ENCODE peak calls at places on chromosome 21, in five cellular contexts. One of them, this sample, is unnamed.
A peak's percentile ranks its signal among the peaks of the same experiment; 100 is the strongest.

GRCh38 chr21:45353200-45353599 is 51.8 kb upstream of the COL18A1 start:
- DNase-seq in body of pancreas: no peak
- DNase-seq in testis: no peak
- DNase-seq in adrenal gland: no peak
- DNase-seq in IMR-90: no peak
- DNase-seq in this sample: no peak

GRCh38 chr21:45364464-45365185 is 40.3 kb upstream of the COL18A1 start:
- DNase-seq in body of pancreas: peak; percentile 52
- DNase-seq in testis: peak; percentile 50
- DNase-seq in adrenal gland: no peak
- DNase-seq in IMR-90: peak; percentile 89
- DNase-seq in this sample: no peak

GRCh38 chr21:26165331-26165730 is 5.2 kb downstream of the APP start:
- DNase-seq in body of pancreas: no peak
- DNase-seq in testis: no peak
- DNase-seq in adrenal gland: no peak
- DNase-seq in IMR-90: no peak
- DNase-seq in this sample: no peak

GRCh38 chr21:15219866-15220265 is 155.1 kb upstream of the NRIP1 start:
- DNase-seq in body of pancreas: no peak
- DNase-seq in testis: no peak
- DNase-seq in adrenal gland: no peak
- DNase-seq in IMR-90: no peak
- DNase-seq in this sample: no peak

GRCh38 chr21:32520885-32521735 is 64.2 kb downstream of the TCP10L start:
- DNase-seq in body of pancreas: peak; percentile 81
- DNase-seq in testis: peak; percentile 85
- DNase-seq in adrenal gland: peak; percentile 73
- DNase-seq in IMR-90: peak; percentile 97
- DNase-seq in this sample: peak; percentile 57

GRCh38 chr21:15874610-15875009 is 144.8 kb downstream of the USP25 start:
- DNase-seq in body of pancreas: no peak
- DNase-seq in testis: no peak
- DNase-seq in adrenal gland: no peak
- DNase-seq in IMR-90: peak; percentile 55
- DNase-seq in this sample: no peak

GRCh38 chr21:45537746-45538291 is 4.4 kb downstream of the SLC19A1 start:
- DNase-seq in body of pancreas: peak; percentile 8
- DNase-seq in testis: no peak
- DNase-seq in adrenal gland: no peak
- DNase-seq in IMR-90: no peak
- DNase-seq in this sample: no peak

GRCh38 chr21:29975776-29976175 is 36.0 kb upstream of the GRIK1 start:
- DNase-seq in body of pancreas: no peak
- DNase-seq in testis: no peak
- DNase-seq in adrenal gland: no peak
- DNase-seq in IMR-90: no peak
- DNase-seq in this sample: no peak

GRCh38 chr21:26138615-26139257 is 31.8 kb downstream of the APP start:
- DNase-seq in body of pancreas: no peak
- DNase-seq in testis: no peak
- DNase-seq in adrenal gland: no peak
- DNase-seq in IMR-90: no peak
- DNase-seq in this sample: no peak

GRCh38 chr21:18493420-18493819 is 89.8 kb upstream of the TMPRSS15 start:
- DNase-seq in body of pancreas: no peak
- DNase-seq in testis: no peak
- DNase-seq in adrenal gland: peak; percentile 1
- DNase-seq in IMR-90: no peak
- DNase-seq in this sample: no peak

GRCh38 chr21:38811257-38811656 is 5.5 kb downstream of the ETS2 start:
- DNase-seq in body of pancreas: no peak
- DNase-seq in testis: no peak
- DNase-seq in adrenal gland: no peak
- DNase-seq in IMR-90: peak; percentile 95
- DNase-seq in this sample: no peak

GRCh38 chr21:44800971-44801467 is 601 bp downstream of the UBE2G2 start:
- DNase-seq in body of pancreas: no peak
- DNase-seq in testis: no peak
- DNase-seq in adrenal gland: peak; percentile 18
- DNase-seq in IMR-90: peak; percentile 26
- DNase-seq in this sample: no peak

GRCh38 chr21:45109831-45110492 is 35.6 kb downstream of the ADARB1 start:
- DNase-seq in body of pancreas: no peak
- DNase-seq in testis: no peak
- DNase-seq in adrenal gland: no peak
- DNase-seq in IMR-90: no peak
- DNase-seq in this sample: peak; percentile 85

GRCh38 chr21:46397211-46397905 is 61.3 kb upstream of the DIP2A start:
- DNase-seq in body of pancreas: no peak
- DNase-seq in testis: no peak
- DNase-seq in adrenal gland: no peak
- DNase-seq in IMR-90: no peak
- DNase-seq in this sample: no peak

GRCh38 chr21:45887788-45888187 is 93.8 kb upstream of the COL6A1 start:
- DNase-seq in body of pancreas: no peak
- DNase-seq in testis: no peak
- DNase-seq in adrenal gland: no peak
- DNase-seq in IMR-90: no peak
- DNase-seq in this sample: no peak

GRCh38 chr21:28832013-28832714 is 160.5 kb downstream of the LTN1 start:
- DNase-seq in body of pancreas: no peak
- DNase-seq in testis: no peak
- DNase-seq in adrenal gland: no peak
- DNase-seq in IMR-90: peak; percentile 41
- DNase-seq in this sample: no peak

GRCh38 chr21:43355925-43356289 is 71.0 kb downstream of the SIK1 start:
- DNase-seq in body of pancreas: no peak
- DNase-seq in testis: no peak
- DNase-seq in adrenal gland: no peak
- DNase-seq in IMR-90: no peak
- DNase-seq in this sample: peak; percentile 67

GRCh38 chr21:32826317-32827167 is 55.0 kb upstream of the PAXBP1 start:
- DNase-seq in body of pancreas: peak; percentile 33
- DNase-seq in testis: peak; percentile 71
- DNase-seq in adrenal gland: peak; percentile 65
- DNase-seq in IMR-90: peak; percentile 63
- DNase-seq in this sample: peak; percentile 62

GRCh38 chr21:45306453-45306831 is 18.7 kb upstream of the POFUT2 start:
- DNase-seq in body of pancreas: peak; percentile 49
- DNase-seq in testis: no peak
- DNase-seq in adrenal gland: no peak
- DNase-seq in IMR-90: no peak
- DNase-seq in this sample: no peak

DNA sequence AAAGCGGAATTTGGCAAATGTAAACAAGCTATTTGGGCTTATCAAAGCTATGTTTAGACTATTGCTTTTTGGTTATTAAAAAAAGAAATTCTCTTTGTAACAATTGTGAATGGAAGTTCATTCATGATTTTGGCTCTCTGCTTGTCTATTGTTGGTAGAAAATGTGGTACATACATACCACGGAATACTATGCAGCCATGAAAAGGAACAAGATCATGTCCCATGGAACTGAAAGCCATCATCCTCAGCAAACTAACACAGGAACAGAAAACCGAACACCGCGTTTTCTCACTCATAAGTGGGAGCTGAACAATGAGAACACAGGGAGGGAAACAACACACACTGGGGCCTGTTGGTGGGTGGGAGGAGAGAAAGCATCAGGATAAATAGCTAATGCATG is 465.4 kb downstream of the SETD4 start:
- DNase-seq in body of pancreas: no peak
- DNase-seq in testis: no peak
- DNase-seq in adrenal gland: no peak
- DNase-seq in IMR-90: no peak
- DNase-seq in this sample: no peak
- TF ChIP-seq CTCF in body of pancreas: no peak
- TF ChIP-seq CTCF in testis: no peak
- TF ChIP-seq CTCF in adrenal gland: no peak
- TF ChIP-seq CTCF in IMR-90: no peak
- TF ChIP-seq CTCF in this sample: no peak

GRCh38 chr21:34889537-34890257 is 159.4 kb downstream of the RUNX1 start:
- DNase-seq in body of pancreas: peak; percentile 74
- DNase-seq in testis: peak; percentile 73
- DNase-seq in adrenal gland: peak; percentile 81
- DNase-seq in IMR-90: peak; percentile 77
- DNase-seq in this sample: peak; percentile 87
- TF ChIP-seq POLR2A in body of pancreas: peak; percentile 19
- TF ChIP-seq POLR2A in testis: no peak
- TF ChIP-seq POLR2A in adrenal gland: no peak
- TF ChIP-seq POLR2A in IMR-90: no peak
- TF ChIP-seq POLR2A in this sample: peak; percentile 27

DNA sequence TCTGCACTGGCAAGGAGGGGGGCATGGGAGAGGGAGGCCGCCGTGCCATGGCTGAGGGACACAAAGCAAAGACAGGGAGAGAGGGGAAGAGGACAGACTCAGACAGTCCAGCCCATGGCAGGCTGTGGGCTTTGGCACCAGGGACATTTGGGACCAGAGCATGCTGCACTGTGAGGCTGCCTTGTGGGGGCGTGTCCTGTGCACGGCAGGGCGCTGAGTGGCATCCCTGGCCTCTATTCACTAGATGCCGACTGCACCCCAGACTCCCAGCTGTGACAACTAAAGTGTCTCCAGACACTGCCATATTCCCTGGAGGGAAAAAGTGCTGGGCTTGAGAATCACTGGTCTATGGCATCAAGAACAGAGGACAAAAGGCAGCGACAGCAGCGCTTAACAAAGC is 18.5 kb upstream of the PRDM15 start:
- DNase-seq in body of pancreas: no peak
- DNase-seq in testis: no peak
- DNase-seq in adrenal gland: no peak
- DNase-seq in IMR-90: no peak
- DNase-seq in this sample: no peak
- TF ChIP-seq CTCF in body of pancreas: no peak
- TF ChIP-seq CTCF in testis: no peak
- TF ChIP-seq CTCF in adrenal gland: no peak
- TF ChIP-seq CTCF in IMR-90: no peak
- TF ChIP-seq CTCF in this sample: no peak

GRCh38 chr21:41447356-41447755 is 21.3 kb downstream of the MX1 start:
- DNase-seq in body of pancreas: no peak
- DNase-seq in testis: no peak
- DNase-seq in adrenal gland: no peak
- DNase-seq in IMR-90: no peak
- DNase-seq in this sample: peak; percentile 2
- TF ChIP-seq POLR2A in body of pancreas: no peak
- TF ChIP-seq POLR2A in testis: no peak
- TF ChIP-seq POLR2A in adrenal gland: no peak
- TF ChIP-seq POLR2A in IMR-90: no peak
- TF ChIP-seq POLR2A in this sample: no peak